ENCODE peak calls at places on chromosomes 16 and 17, in seven cellular contexts. One of them, this sample, is unnamed.
A peak's percentile ranks its signal among the peaks of the same experiment; 100 is the strongest.

GRCh38 chr16:24769806-24770205 is 40.4 kb downstream of the TNRC6A start:
- DNase-seq in HT-29: no peak
- DNase-seq in ELR: no peak
- DNase-seq in progenitor cell of endocrine pancreas: no peak
- DNase-seq in left kidney: no peak
- DNase-seq in EL: no peak
- DNase-seq in stimulated activated CD8-positive, alpha-beta memory T cell treated with anti-CD3 and anti-CD28 coated beads, Interleukin-7, amount 100 ng/mL, for 1 hour: no peak
- DNase-seq in this sample: no peak

GRCh38 chr17:77131919-77132318 is 8.8 kb upstream of the SEC14L1 start:
- DNase-seq in progenitor cell of endocrine pancreas: no peak
- DNase-seq in left kidney: no peak
- DNase-seq in HT-29: no peak
- DNase-seq in stimulated activated CD8-positive, alpha-beta memory T cell treated with anti-CD3 and anti-CD28 coated beads, Interleukin-7, amount 100 ng/mL, for 1 hour: no peak
- DNase-seq in EL: peak; percentile 47
- DNase-seq in ELR: peak; percentile 43
- DNase-seq in this sample: no peak

GRCh38 chr17:27919120-27919519 is 26.0 kb upstream of the LYRM9 start:
- DNase-seq in left kidney: no peak
- DNase-seq in ELR: no peak
- DNase-seq in progenitor cell of endocrine pancreas: no peak
- DNase-seq in HT-29: no peak
- DNase-seq in stimulated activated CD8-positive, alpha-beta memory T cell treated with anti-CD3 and anti-CD28 coated beads, Interleukin-7, amount 100 ng/mL, for 1 hour: no peak
- DNase-seq in EL: peak; percentile 6
- DNase-seq in this sample: no peak

GRCh38 chr17:29592850-29593545 is at the start of gene ANKRD13B:
- DNase-seq in ELR: peak; percentile 49
- DNase-seq in HT-29: peak; percentile 13
- DNase-seq in stimulated activated CD8-positive, alpha-beta memory T cell treated with anti-CD3 and anti-CD28 coated beads, Interleukin-7, amount 100 ng/mL, for 1 hour: no peak
- DNase-seq in progenitor cell of endocrine pancreas: no peak
- DNase-seq in EL: peak; percentile 32
- DNase-seq in left kidney: peak; percentile 75
- DNase-seq in this sample: peak; percentile 62

GRCh38 chr17:33469911-33470310 is 176.8 kb upstream of the ASIC2 start:
- DNase-seq in stimulated activated CD8-positive, alpha-beta memory T cell treated with anti-CD3 and anti-CD28 coated beads, Interleukin-7, amount 100 ng/mL, for 1 hour: no peak
- DNase-seq in ELR: peak; percentile 5
- DNase-seq in left kidney: peak; percentile 83
- DNase-seq in HT-29: no peak
- DNase-seq in EL: peak; percentile 64
- DNase-seq in progenitor cell of endocrine pancreas: no peak
- DNase-seq in this sample: peak; percentile 63

GRCh38 chr16:50396770-50397525 is 28.2 kb upstream of the BRD7 start:
- DNase-seq in progenitor cell of endocrine pancreas: no peak
- DNase-seq in stimulated activated CD8-positive, alpha-beta memory T cell treated with anti-CD3 and anti-CD28 coated beads, Interleukin-7, amount 100 ng/mL, for 1 hour: no peak
- DNase-seq in ELR: peak; percentile 93
- DNase-seq in left kidney: no peak
- DNase-seq in EL: peak; percentile 72
- DNase-seq in HT-29: no peak
- DNase-seq in this sample: peak; percentile 46

GRCh38 chr16:24309222-24309905 is 53.2 kb downstream of the CACNG3 start:
- DNase-seq in ELR: peak; percentile 52
- DNase-seq in EL: peak; percentile 49
- DNase-seq in stimulated activated CD8-positive, alpha-beta memory T cell treated with anti-CD3 and anti-CD28 coated beads, Interleukin-7, amount 100 ng/mL, for 1 hour: no peak
- DNase-seq in left kidney: no peak
- DNase-seq in HT-29: peak; percentile 29
- DNase-seq in progenitor cell of endocrine pancreas: no peak
- DNase-seq in this sample: peak; percentile 81

GRCh38 chr16:81275795-81276194 is 37.3 kb downstream of the BCO1 start:
- DNase-seq in progenitor cell of endocrine pancreas: no peak
- DNase-seq in stimulated activated CD8-positive, alpha-beta memory T cell treated with anti-CD3 and anti-CD28 coated beads, Interleukin-7, amount 100 ng/mL, for 1 hour: no peak
- DNase-seq in HT-29: peak; percentile 20
- DNase-seq in EL: no peak
- DNase-seq in left kidney: no peak
- DNase-seq in ELR: no peak
- DNase-seq in this sample: no peak

GRCh38 chr17:7019839-7020519 is 2.9 kb upstream of the BCL6B start:
- DNase-seq in progenitor cell of endocrine pancreas: no peak
- DNase-seq in ELR: peak; percentile 62
- DNase-seq in EL: peak; percentile 60
- DNase-seq in HT-29: no peak
- DNase-seq in stimulated activated CD8-positive, alpha-beta memory T cell treated with anti-CD3 and anti-CD28 coated beads, Interleukin-7, amount 100 ng/mL, for 1 hour: no peak
- DNase-seq in left kidney: peak; percentile 82
- DNase-seq in this sample: no peak

GRCh38 chr17:69501591-69502468 is 87.3 kb downstream of the MAP2K6 start:
- DNase-seq in progenitor cell of endocrine pancreas: peak; percentile 14
- DNase-seq in ELR: peak; percentile 25
- DNase-seq in HT-29: peak; percentile 69
- DNase-seq in EL: peak; percentile 20
- DNase-seq in stimulated activated CD8-positive, alpha-beta memory T cell treated with anti-CD3 and anti-CD28 coated beads, Interleukin-7, amount 100 ng/mL, for 1 hour: no peak
- DNase-seq in left kidney: peak; percentile 90
- DNase-seq in this sample: no peak

GRCh38 chr17:31702040-31702439 is 157.0 kb downstream of the COPRS start:
- DNase-seq in EL: no peak
- DNase-seq in ELR: no peak
- DNase-seq in HT-29: no peak
- DNase-seq in progenitor cell of endocrine pancreas: no peak
- DNase-seq in left kidney: no peak
- DNase-seq in stimulated activated CD8-positive, alpha-beta memory T cell treated with anti-CD3 and anti-CD28 coated beads, Interleukin-7, amount 100 ng/mL, for 1 hour: no peak
- DNase-seq in this sample: no peak

GRCh38 chr17:20266806-20267458 is 200.4 kb downstream of the LGALS9B start:
- DNase-seq in EL: peak; percentile 56
- DNase-seq in left kidney: peak; percentile 28
- DNase-seq in progenitor cell of endocrine pancreas: no peak
- DNase-seq in stimulated activated CD8-positive, alpha-beta memory T cell treated with anti-CD3 and anti-CD28 coated beads, Interleukin-7, amount 100 ng/mL, for 1 hour: no peak
- DNase-seq in HT-29: no peak
- DNase-seq in ELR: peak; percentile 39
- DNase-seq in this sample: no peak

GRCh38 chr17:21235921-21236320 is 17.3 kb downstream of the NATD1 start:
- DNase-seq in progenitor cell of endocrine pancreas: no peak
- DNase-seq in ELR: no peak
- DNase-seq in stimulated activated CD8-positive, alpha-beta memory T cell treated with anti-CD3 and anti-CD28 coated beads, Interleukin-7, amount 100 ng/mL, for 1 hour: no peak
- DNase-seq in left kidney: no peak
- DNase-seq in HT-29: no peak
- DNase-seq in EL: no peak
- DNase-seq in this sample: no peak

GRCh38 chr16:68069511-68070248 is 15.5 kb upstream of the NFATC3 start:
- DNase-seq in progenitor cell of endocrine pancreas: no peak
- DNase-seq in ELR: no peak
- DNase-seq in HT-29: no peak
- DNase-seq in left kidney: peak; percentile 78
- DNase-seq in stimulated activated CD8-positive, alpha-beta memory T cell treated with anti-CD3 and anti-CD28 coated beads, Interleukin-7, amount 100 ng/mL, for 1 hour: no peak
- DNase-seq in EL: no peak
- DNase-seq in this sample: no peak

GRCh38 chr16:85369741-85370528 is 243.2 kb upstream of the GSE1 start:
- DNase-seq in stimulated activated CD8-positive, alpha-beta memory T cell treated with anti-CD3 and anti-CD28 coated beads, Interleukin-7, amount 100 ng/mL, for 1 hour: peak; percentile 34
- DNase-seq in progenitor cell of endocrine pancreas: peak; percentile 65
- DNase-seq in HT-29: peak; percentile 62
- DNase-seq in EL: peak; percentile 50
- DNase-seq in ELR: peak; percentile 67
- DNase-seq in left kidney: peak; percentile 63
- DNase-seq in this sample: no peak

GRCh38 chr17:6507535-6507934 is 48.8 kb downstream of the PITPNM3 start:
- DNase-seq in HT-29: peak; percentile 67
- DNase-seq in EL: peak; percentile 91
- DNase-seq in stimulated activated CD8-positive, alpha-beta memory T cell treated with anti-CD3 and anti-CD28 coated beads, Interleukin-7, amount 100 ng/mL, for 1 hour: no peak
- DNase-seq in left kidney: no peak
- DNase-seq in ELR: peak; percentile 90
- DNase-seq in progenitor cell of endocrine pancreas: no peak
- DNase-seq in this sample: peak; percentile 70

GRCh38 chr16:71929048-71929447 is 33.7 kb downstream of the IST1 start:
- DNase-seq in stimulated activated CD8-positive, alpha-beta memory T cell treated with anti-CD3 and anti-CD28 coated beads, Interleukin-7, amount 100 ng/mL, for 1 hour: no peak
- DNase-seq in ELR: peak; percentile 87
- DNase-seq in progenitor cell of endocrine pancreas: no peak
- DNase-seq in left kidney: no peak
- DNase-seq in HT-29: no peak
- DNase-seq in EL: peak; percentile 85
- DNase-seq in this sample: no peak

GRCh38 chr16:14309001-14309886 is 238.1 kb downstream of the MRTFB start:
- DNase-seq in ELR: peak; percentile 67
- DNase-seq in left kidney: peak; percentile 61
- DNase-seq in EL: peak; percentile 53
- DNase-seq in stimulated activated CD8-positive, alpha-beta memory T cell treated with anti-CD3 and anti-CD28 coated beads, Interleukin-7, amount 100 ng/mL, for 1 hour: no peak
- DNase-seq in HT-29: peak; percentile 63
- DNase-seq in progenitor cell of endocrine pancreas: peak; percentile 51
- DNase-seq in this sample: no peak

GRCh38 chr16:75281826-75282225 is 30.4 kb upstream of the BCAR1 start:
- DNase-seq in stimulated activated CD8-positive, alpha-beta memory T cell treated with anti-CD3 and anti-CD28 coated beads, Interleukin-7, amount 100 ng/mL, for 1 hour: no peak
- DNase-seq in ELR: no peak
- DNase-seq in progenitor cell of endocrine pancreas: no peak
- DNase-seq in HT-29: no peak
- DNase-seq in left kidney: no peak
- DNase-seq in EL: no peak
- DNase-seq in this sample: no peak

GRCh38 chr17:36949461-36949927 is 740 bp downstream of the AATF start:
- DNase-seq in ELR: no peak
- DNase-seq in EL: no peak
- DNase-seq in stimulated activated CD8-positive, alpha-beta memory T cell treated with anti-CD3 and anti-CD28 coated beads, Interleukin-7, amount 100 ng/mL, for 1 hour: no peak
- DNase-seq in progenitor cell of endocrine pancreas: no peak
- DNase-seq in HT-29: peak; percentile 79
- DNase-seq in left kidney: no peak
- DNase-seq in this sample: peak; percentile 56

GRCh38 chr17:38326996-38327792 is 16.6 kb downstream of the GPR179 start:
- DNase-seq in ELR: no peak
- DNase-seq in left kidney: no peak
- DNase-seq in HT-29: no peak
- DNase-seq in progenitor cell of endocrine pancreas: no peak
- DNase-seq in stimulated activated CD8-positive, alpha-beta memory T cell treated with anti-CD3 and anti-CD28 coated beads, Interleukin-7, amount 100 ng/mL, for 1 hour: no peak
- DNase-seq in EL: no peak
- DNase-seq in this sample: no peak

GRCh38 chr16:89343501-89344291 is 126.2 kb downstream of the ZNF778 start:
- DNase-seq in progenitor cell of endocrine pancreas: no peak
- DNase-seq in HT-29: peak; percentile 80
- DNase-seq in ELR: peak; percentile 76
- DNase-seq in left kidney: peak; percentile 82
- DNase-seq in EL: peak; percentile 45
- DNase-seq in stimulated activated CD8-positive, alpha-beta memory T cell treated with anti-CD3 and anti-CD28 coated beads, Interleukin-7, amount 100 ng/mL, for 1 hour: no peak
- DNase-seq in this sample: no peak

GRCh38 chr17:50128441-50129302 is 1.3 kb downstream of the SAMD14 start:
- DNase-seq in HT-29: peak; percentile 54
- DNase-seq in stimulated activated CD8-positive, alpha-beta memory T cell treated with anti-CD3 and anti-CD28 coated beads, Interleukin-7, amount 100 ng/mL, for 1 hour: no peak
- DNase-seq in EL: no peak
- DNase-seq in left kidney: peak; percentile 80
- DNase-seq in ELR: peak; percentile 37
- DNase-seq in progenitor cell of endocrine pancreas: no peak
- DNase-seq in this sample: no peak

GRCh38 chr16:53504665-53505064 is 1.7 kb upstream of the AKTIP start:
- DNase-seq in progenitor cell of endocrine pancreas: no peak
- DNase-seq in ELR: peak; percentile 65
- DNase-seq in left kidney: no peak
- DNase-seq in EL: peak; percentile 47
- DNase-seq in stimulated activated CD8-positive, alpha-beta memory T cell treated with anti-CD3 and anti-CD28 coated beads, Interleukin-7, amount 100 ng/mL, for 1 hour: no peak
- DNase-seq in HT-29: no peak
- DNase-seq in this sample: no peak

GRCh38 chr17:30237296-30238002 is 2.0 kb upstream of the SLC6A4 start:
- DNase-seq in progenitor cell of endocrine pancreas: no peak
- DNase-seq in EL: no peak
- DNase-seq in left kidney: peak; percentile 33
- DNase-seq in stimulated activated CD8-positive, alpha-beta memory T cell treated with anti-CD3 and anti-CD28 coated beads, Interleukin-7, amount 100 ng/mL, for 1 hour: no peak
- DNase-seq in ELR: no peak
- DNase-seq in HT-29: no peak
- DNase-seq in this sample: no peak

GRCh38 chr16:86752582-86753175 is 174.3 kb downstream of the FOXL1 start:
- DNase-seq in EL: no peak
- DNase-seq in HT-29: no peak
- DNase-seq in ELR: no peak
- DNase-seq in progenitor cell of endocrine pancreas: no peak
- DNase-seq in left kidney: no peak
- DNase-seq in stimulated activated CD8-positive, alpha-beta memory T cell treated with anti-CD3 and anti-CD28 coated beads, Interleukin-7, amount 100 ng/mL, for 1 hour: no peak
- DNase-seq in this sample: peak; percentile 3

GRCh38 chr17:64231567-64232141 is 31.4 kb downstream of the TEX2 start:
- DNase-seq in left kidney: no peak
- DNase-seq in EL: no peak
- DNase-seq in stimulated activated CD8-positive, alpha-beta memory T cell treated with anti-CD3 and anti-CD28 coated beads, Interleukin-7, amount 100 ng/mL, for 1 hour: no peak
- DNase-seq in ELR: no peak
- DNase-seq in HT-29: no peak
- DNase-seq in progenitor cell of endocrine pancreas: no peak
- DNase-seq in this sample: no peak

GRCh38 chr16:53099318-53100130 is 44.7 kb downstream of the CHD9 start:
- DNase-seq in ELR: peak; percentile 91
- DNase-seq in EL: peak; percentile 95
- DNase-seq in stimulated activated CD8-positive, alpha-beta memory T cell treated with anti-CD3 and anti-CD28 coated beads, Interleukin-7, amount 100 ng/mL, for 1 hour: peak; percentile 6
- DNase-seq in HT-29: peak; percentile 97
- DNase-seq in left kidney: peak; percentile 95
- DNase-seq in progenitor cell of endocrine pancreas: peak; percentile 50
- DNase-seq in this sample: no peak

GRCh38 chr16:27221576-27222498 is 18.5 kb downstream of the KDM8 start:
- DNase-seq in ELR: no peak
- DNase-seq in left kidney: peak; percentile 90
- DNase-seq in EL: peak; percentile 9
- DNase-seq in stimulated activated CD8-positive, alpha-beta memory T cell treated with anti-CD3 and anti-CD28 coated beads, Interleukin-7, amount 100 ng/mL, for 1 hour: no peak
- DNase-seq in HT-29: no peak
- DNase-seq in progenitor cell of endocrine pancreas: no peak
- DNase-seq in this sample: no peak